ENCODE peak calls at places on chromosomes 13 and 19, in nine cellular contexts. B, N, M, F, I, W, A, J and Z are unnamed samples. For H4K20me1, the result is how much of the 10 kb centered on the place peaks cover.

GRCh38 chr19:48398329-48399235 is 5.1 kb downstream of the GRIN2D start:
- DNase-seq in B (peak), N (peak), M (peak), F (peak), I (peak), W (peak), A (peak), J (peak), Z (peak)

GRCh38 chr19:32224371-32225244 is 120.8 kb upstream of the ZNF507 start:
- DNase-seq in B (peak), N (peak), M (peak), F (peak), I (no peak), W (peak), A (peak), J (peak), Z (peak)

GRCh38 chr19:10681658-10682057 is 19.6 kb upstream of the QTRT1 start:
- DNase-seq in B (no peak), N (no peak), M (no peak), F (no peak), I (no peak), W (no peak), A (no peak), J (no peak), Z (no peak)

GRCh38 chr13:23956106-23956505 is 58.8 kb upstream of the C1QTNF9B start:
- DNase-seq in B (peak), N (no peak), M (peak), F (no peak), I (peak), W (peak), A (no peak), J (no peak), Z (peak)

GRCh38 chr19:48501446-48501960 is 10.1 kb downstream of the LMTK3 start:
- DNase-seq in B (no peak), N (peak), M (no peak), F (peak), I (no peak), W (no peak), A (no peak), J (peak), Z (peak)

GRCh38 chr13:107003911-107004310 is 436.0 kb upstream of the ARGLU1 start:
- DNase-seq in B (no peak), N (no peak), M (no peak), F (no peak), I (no peak), W (no peak), A (no peak), J (no peak), Z (no peak)

GRCh38 chr13:49776871-49777270 is 15.6 kb downstream of the KPNA3 start:
- DNase-seq in B (peak), N (no peak), M (peak), F (no peak), I (no peak), W (peak), A (no peak), J (no peak), Z (no peak)

GRCh38 chr13:98482476-98483444 is 94.1 kb downstream of the STK24 start:
- DNase-seq in B (peak), N (peak), M (peak), F (no peak), I (no peak), W (peak), A (no peak), J (no peak), Z (peak)

GRCh38 chr19:38023245-38023644 is 116.2 kb downstream of the SIPA1L3 start:
- DNase-seq in B (peak), N (no peak), M (peak), F (no peak), I (no peak), W (peak), A (no peak), J (no peak), Z (no peak)

GRCh38 chr13:23583491-23583890 is 13.3 kb downstream of the TNFRSF19 start:
- DNase-seq in B (no peak), N (no peak), M (no peak), F (no peak), I (no peak), W (no peak), A (no peak), J (no peak), Z (no peak)

GRCh38 chr13:33184131-33184485 is 101.4 kb downstream of the STARD13 start:
- DNase-seq in B (no peak), N (no peak), M (no peak), F (no peak), I (no peak), W (no peak), A (no peak), J (no peak), Z (no peak)

GRCh38 chr19:16244091-16244490 is 46.4 kb downstream of the AP1M1 start:
- DNase-seq in B (no peak), N (no peak), M (peak), F (no peak), I (no peak), W (peak), A (no peak), J (no peak), Z (no peak)

GRCh38 chr13:76398426-76398825 is 487.8 kb downstream of the KCTD12 start:
- DNase-seq in B (no peak), N (no peak), M (peak), F (no peak), I (no peak), W (peak), A (no peak), J (no peak), Z (no peak)

GRCh38 chr19:18771328-18772242 is 19.5 kb downstream of the COMP start:
- DNase-seq in B (no peak), N (peak), M (no peak), F (peak), I (no peak), W (no peak), A (no peak), J (no peak), Z (no peak)

GRCh38 chr19:54459282-54460229 is 4.0 kb downstream of the LENG9 start:
- DNase-seq in B (no peak), N (no peak), M (no peak), F (no peak), I (no peak), W (peak), A (no peak), J (no peak), Z (no peak)

GRCh38 chr19:54462072-54462712 is 1.4 kb downstream of the LENG9 start:
- DNase-seq in B (no peak), N (no peak), M (no peak), F (no peak), I (no peak), W (peak), A (no peak), J (no peak), Z (no peak)

GRCh38 chr19:54461201-54462071 is 2.1 kb downstream of the LENG9 start:
- DNase-seq in B (no peak), N (no peak), M (peak), F (no peak), I (no peak), W (no peak), A (no peak), J (no peak), Z (no peak)

GRCh38 chr19:54458648-54459281 is 4.8 kb downstream of the LENG9 start:
- DNase-seq in B (no peak), N (no peak), M (no peak), F (no peak), I (no peak), W (no peak), A (no peak), J (no peak), Z (no peak)

GRCh38 chr19:54460230-54461005 is 3.2 kb downstream of the LENG9 start:
- DNase-seq in B (no peak), N (no peak), M (no peak), F (no peak), I (no peak), W (no peak), A (no peak), J (no peak), Z (no peak)
- H4K20me1 ChIP-seq in B (half or more), N (half or more), M (half or more), F (under half), I (under half), W (under half), A (under half), J (under half), Z (under half)

GRCh38 chr19:17248011-17248776 is 2.5 kb upstream of the NR2F6 start:
- DNase-seq in B (no peak), N (peak), M (no peak), F (peak), I (no peak), W (no peak), A (no peak), J (peak), Z (no peak)
- H2AFZ ChIP-seq in B (no peak), N (no peak), M (peak), F (no peak), I (peak), W (no peak), A (no peak), J (no peak), Z (no peak)

GRCh38 chr19:56109216-56109615 is 11.9 kb downstream of the ZNF787 start:
- DNase-seq in B (no peak), N (no peak), M (peak), F (no peak), I (no peak), W (peak), A (no peak), J (no peak), Z (no peak)
- H3K4me2 ChIP-seq in B (no peak), N (no peak), M (peak), F (no peak), I (no peak), W (peak), A (no peak), J (peak), Z (peak)

DNA sequence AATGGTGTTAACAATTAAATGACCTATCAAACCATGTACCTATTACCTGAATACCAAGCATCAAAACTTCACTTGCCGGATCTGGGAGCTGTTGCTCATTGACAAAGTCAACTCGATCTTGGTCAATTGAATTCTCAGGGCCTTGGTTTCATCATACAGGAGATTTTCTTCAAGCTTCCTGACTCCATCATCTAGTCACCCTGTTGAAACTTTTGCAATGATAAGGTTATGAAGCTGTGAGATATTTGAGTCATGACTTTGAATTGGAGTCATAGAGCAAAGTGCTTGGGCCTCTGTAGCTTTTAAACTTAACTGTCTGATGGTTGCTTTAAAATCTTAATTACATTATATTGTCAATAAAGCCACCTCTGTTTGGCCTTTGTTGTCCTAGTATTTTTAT is 260.9 kb downstream of the COG6 start:
- DNase-seq in B (no peak), N (no peak), M (no peak), F (no peak), I (no peak), W (peak), A (no peak), J (no peak), Z (peak)
- H4K20me1 ChIP-seq in B (under half), N (under half), M (under half), F (under half), I (under half), W (under half), A (under half), J (under half), Z (under half)

GRCh38 chr13:113767366-113767765 is 8.3 kb downstream of the TMEM255B start:
- DNase-seq in B (no peak), N (no peak), M (no peak), F (no peak), I (no peak), W (no peak), A (no peak), J (no peak), Z (no peak)

GRCh38 chr13:113766035-113766800 is 7.2 kb downstream of the TMEM255B start:
- DNase-seq in B (no peak), N (no peak), M (no peak), F (no peak), I (no peak), W (no peak), A (no peak), J (no peak), Z (no peak)

GRCh38 chr13:113769106-113769505 is 10.1 kb downstream of the TMEM255B start:
- DNase-seq in B (no peak), N (no peak), M (no peak), F (no peak), I (no peak), W (no peak), A (no peak), J (no peak), Z (no peak)

GRCh38 chr13:113769881-113770280 is 10.9 kb downstream of the TMEM255B start:
- DNase-seq in B (no peak), N (no peak), M (no peak), F (no peak), I (no peak), W (no peak), A (no peak), J (no peak), Z (no peak)

DNA sequence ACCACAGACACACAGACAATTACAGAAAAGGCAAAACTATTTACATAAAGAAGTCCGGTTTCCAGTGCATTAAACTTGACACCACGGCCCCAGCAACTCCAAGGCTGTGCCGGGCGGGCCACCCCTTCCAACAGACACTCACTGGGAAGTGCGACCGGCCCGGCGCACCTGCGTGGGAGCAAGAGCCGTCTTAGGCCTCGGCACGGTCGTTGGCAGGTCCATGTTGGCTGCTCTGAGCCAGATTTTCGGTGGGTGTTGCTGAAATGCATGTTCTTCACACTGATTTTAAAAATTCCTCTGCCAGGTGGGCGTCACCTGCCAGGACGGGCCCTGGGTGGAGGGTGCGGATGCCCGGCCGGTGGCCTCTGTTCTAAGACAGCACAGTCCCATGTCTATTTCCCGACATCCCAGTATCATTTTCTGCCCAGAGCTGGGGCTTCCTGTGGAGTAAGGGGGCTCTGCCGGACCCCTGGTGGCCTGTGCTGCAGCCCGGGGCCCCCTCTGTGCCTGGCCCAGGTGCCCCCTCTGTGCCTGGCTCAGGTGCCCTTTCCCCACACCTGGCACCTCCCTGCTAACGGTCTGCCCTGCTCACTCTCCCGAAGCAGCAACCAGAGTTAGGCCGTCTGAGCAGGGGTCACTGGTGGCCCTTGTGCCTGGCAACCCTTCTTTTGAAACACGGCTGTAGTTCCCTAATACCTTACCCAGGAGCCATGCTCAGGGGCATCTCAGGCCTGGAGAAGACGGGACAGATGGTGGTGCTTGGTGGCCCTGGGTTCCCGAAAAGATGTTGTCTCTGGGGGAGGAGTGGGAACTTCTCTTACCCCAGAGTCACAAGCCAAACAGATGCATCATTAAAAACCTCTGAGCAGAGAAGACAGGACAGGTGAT is 9.2 kb downstream of the TMEM255B start:
- DNase-seq in B (no peak), N (no peak), M (no peak), F (no peak), I (no peak), W (no peak), A (no peak), J (no peak), Z (no peak)
- H2AFZ ChIP-seq in B (no peak), N (no peak), M (no peak), F (no peak), I (no peak), W (no peak), A (no peak), J (no peak), Z (no peak)

GRCh38 chr19:56405062-56405461 is 930 bp downstream of the ZNF583 start:
- DNase-seq in B (no peak), N (no peak), M (no peak), F (no peak), I (no peak), W (no peak), A (no peak), J (no peak), Z (no peak)
- H3K4me2 ChIP-seq in B (peak), N (peak), M (peak), F (peak), I (no peak), W (peak), A (peak), J (peak), Z (peak)

DNA sequence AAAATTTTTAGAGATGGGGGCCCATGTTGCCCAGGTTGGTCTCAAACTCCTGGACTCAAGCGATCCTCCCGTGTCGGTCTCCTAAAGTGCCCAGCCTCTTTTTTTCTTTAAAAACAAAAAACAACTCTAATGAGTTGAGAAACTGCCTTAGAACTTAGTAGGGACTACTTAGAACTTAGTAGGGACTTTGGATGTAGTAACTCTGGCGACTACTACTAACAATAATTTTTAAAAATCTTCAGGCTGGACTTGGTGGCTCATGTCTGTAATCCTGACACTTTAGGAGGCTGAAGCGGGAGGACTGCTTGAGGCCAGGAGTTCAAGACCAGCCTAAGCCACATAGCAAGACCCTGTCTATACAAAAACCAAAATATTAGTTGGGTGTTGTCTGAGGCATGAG is 515 bp upstream of the C19orf67 start:
- DNase-seq in B (no peak), N (no peak), M (no peak), F (no peak), I (no peak), W (no peak), A (no peak), J (no peak), Z (no peak)
- H4K20me1 ChIP-seq in B (under half), N (under half), M (under half), F (under half), I (under half), W (under half), A (under half), J (under half), Z (under half)

DNA sequence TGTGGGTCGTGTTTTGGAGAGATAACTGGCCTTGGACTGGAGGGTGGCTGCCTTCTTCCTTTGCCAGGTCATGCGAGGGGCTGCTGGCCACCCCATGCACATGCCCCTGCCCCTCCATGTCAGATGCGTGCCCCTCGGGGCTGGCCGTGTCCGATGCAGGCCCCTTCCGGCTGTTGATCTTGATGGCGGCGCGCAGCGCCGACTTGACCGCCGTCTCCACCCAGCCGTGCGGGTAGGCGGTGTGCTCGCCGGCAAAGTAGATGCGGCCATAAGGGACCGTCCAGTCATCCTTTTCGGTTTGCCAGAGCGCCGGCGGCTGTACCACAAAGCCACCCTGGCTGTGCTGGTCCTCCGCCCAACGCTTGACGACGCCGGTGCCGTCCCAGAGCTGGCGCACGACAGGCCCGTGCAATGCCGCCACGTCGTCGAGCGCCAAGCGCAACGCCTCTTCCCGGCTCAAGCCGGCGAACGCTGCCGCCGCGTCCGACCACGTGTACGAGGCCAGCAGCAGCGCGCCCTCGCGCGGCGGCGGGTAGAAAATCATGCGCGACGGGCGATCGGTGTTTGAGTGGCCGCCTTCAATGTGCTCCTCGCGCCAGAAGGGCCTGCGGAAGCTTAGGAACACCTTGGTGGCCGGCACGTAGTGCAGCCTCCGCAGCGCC is 6.9 kb downstream of the IL4I1 start:
- DNase-seq in B (peak), N (peak), M (peak), F (no peak), I (peak), W (peak), A (peak), J (peak), Z (peak)
- H2AFZ ChIP-seq in B (peak), N (peak), M (peak), F (no peak), I (no peak), W (no peak), A (no peak), J (no peak), Z (peak)

GRCh38 chr13:30648522-30649012 is 30.8 kb downstream of the USPL1 start:
- DNase-seq in B (no peak), N (no peak), M (no peak), F (peak), I (no peak), W (no peak), A (no peak), J (no peak), Z (no peak)
- H3K4me2 ChIP-seq in B (no peak), N (no peak), M (no peak), F (no peak), I (no peak), W (no peak), A (no peak), J (no peak), Z (no peak)

GRCh38 chr19:46353730-46354528 is 7.0 kb downstream of the PPP5C start:
- DNase-seq in B (no peak), N (no peak), M (no peak), F (no peak), I (no peak), W (no peak), A (no peak), J (no peak), Z (no peak)
- H4K20me1 ChIP-seq in B (half or more), N (half or more), M (under half), F (under half), I (under half), W (under half), A (under half), J (under half), Z (under half)